ENCODE peak calls at places on chromosomes 12 and 14, in five cellular contexts. Y is astrocyte of the cerebellum, K is right atrium auricular region, U is heart right ventricle, F is tibial artery. J is an unnamed sample.
A peak's percentile ranks its signal among the peaks of the same experiment; 100 is the strongest.

GRCh38 chr12:40622246-40622838 is 69.9 kb upstream of the CNTN1 start:
- DNase-seq in Y (peak; percentile 44), K (peak; percentile 68), U (peak; percentile 16), F (peak; percentile 60), J (peak; percentile 19)

GRCh38 chr14:75562048-75562447 is 16.4 kb upstream of the FLVCR2 start:
- DNase-seq in Y (no peak), K (no peak), U (no peak), F (no peak), J (no peak)

GRCh38 chr12:95214466-95214865 is 2.8 kb downstream of the FGD6 start:
- DNase-seq in Y (no peak), K (no peak), U (no peak), F (no peak), J (no peak)

GRCh38 chr14:26276757-26277156 is 321.1 kb downstream of the NOVA1 start:
- DNase-seq in Y (no peak), K (no peak), U (no peak), F (no peak), J (no peak)

GRCh38 chr14:57834961-57835360 is 30.9 kb downstream of the SLC35F4 start:
- DNase-seq in Y (no peak), K (no peak), U (no peak), F (no peak), J (no peak)

GRCh38 chr14:104184506-104184905 is 46.1 kb downstream of the KIF26A start:
- DNase-seq in Y (no peak), K (no peak), U (no peak), F (no peak), J (no peak)

GRCh38 chr14:64279719-64280668 is 14.2 kb downstream of the ESR2 start:
- DNase-seq in Y (no peak), K (no peak), U (no peak), F (no peak), J (no peak)

GRCh38 chr14:92924247-92924646 is 1.3 kb downstream of the CHGA start:
- DNase-seq in Y (no peak), K (no peak), U (no peak), F (no peak), J (no peak)

GRCh38 chr12:68885381-68885780 is 47.6 kb downstream of the CPM start:
- DNase-seq in Y (no peak), K (no peak), U (no peak), F (no peak), J (no peak)

GRCh38 chr12:68899251-68899771 is 33.7 kb downstream of the CPM start:
- DNase-seq in Y (peak; percentile 88), K (no peak), U (no peak), F (peak; percentile 62), J (no peak)

GRCh38 chr14:36515105-36515593 is 4.9 kb downstream of the NKX2-1 start:
- DNase-seq in Y (no peak), K (no peak), U (no peak), F (no peak), J (no peak)

GRCh38 chr14:99916091-99916383 is 122.8 kb downstream of the EML1 start:
- DNase-seq in Y (no peak), K (no peak), U (no peak), F (no peak), J (no peak)

GRCh38 chr14:80954771-80955299 is 586 bp upstream of the TSHR start:
- DNase-seq in Y (peak; percentile 67), K (peak; percentile 82), U (peak; percentile 70), F (peak; percentile 78), J (no peak)

GRCh38 chr12:8953773-8954402 is 4.4 kb upstream of the M6PR start:
- DNase-seq in Y (no peak), K (no peak), U (peak; percentile 15), F (no peak), J (no peak)

GRCh38 chr12:121423253-121423652 is 23.3 kb downstream of the RNF34 start:
- DNase-seq in Y (no peak), K (no peak), U (no peak), F (no peak), J (no peak)

GRCh38 chr12:100842156-100842555 is 47.6 kb downstream of the ANO4 start:
- DNase-seq in Y (peak; percentile 74), K (no peak), U (no peak), F (no peak), J (no peak)

GRCh38 chr14:73633115-73633514 is 11.7 kb upstream of the DNAL1 start:
- DNase-seq in Y (no peak), K (no peak), U (no peak), F (no peak), J (no peak)

GRCh38 chr12:77924703-77925102 is 94.0 kb downstream of the NAV3 start:
- DNase-seq in Y (no peak), K (no peak), U (no peak), F (no peak), J (no peak)

GRCh38 chr14:100568998-100569733 is 18.1 kb downstream of the BEGAIN start:
- DNase-seq in Y (no peak), K (no peak), U (no peak), F (no peak), J (no peak)

GRCh38 chr12:128823216-128823915 is 392 bp downstream of the SLC15A4 start:
- DNase-seq in Y (no peak), K (no peak), U (peak; percentile 29), F (peak; percentile 43), J (no peak)

GRCh38 chr14:22513066-22513812 is 75.8 kb downstream of the DAD1 start:
- DNase-seq in Y (no peak), K (no peak), U (no peak), F (no peak), J (no peak)

GRCh38 chr14:99267871-99268775 is 3.9 kb downstream of the BCL11B start:
- DNase-seq in Y (no peak), K (no peak), U (no peak), F (no peak), J (no peak)

GRCh38 chr12:52976574-52977071 is 27.7 kb downstream of the KRT18 start:
- DNase-seq in Y (no peak), K (no peak), U (no peak), F (no peak), J (no peak)

GRCh38 chr12:49961993-49962764 is 507 bp downstream of the AQP5 start:
- DNase-seq in Y (no peak), K (no peak), U (no peak), F (no peak), J (no peak)

GRCh38 chr14:94027566-94028449 is 1.7 kb downstream of the OTUB2 start:
- DNase-seq in Y (no peak), K (no peak), U (no peak), F (no peak), J (no peak)

GRCh38 chr12:97493729-97494128 is 31.1 kb downstream of the RMST start:
- DNase-seq in Y (no peak), K (no peak), U (no peak), F (no peak), J (no peak)

GRCh38 chr12:57118711-57119271 is 7.6 kb upstream of the STAT6 start:
- DNase-seq in Y (no peak), K (no peak), U (no peak), F (no peak), J (no peak)

GRCh38 chr14:56474419-56475022 is 105.1 kb upstream of the TMEM260 start:
- DNase-seq in Y (peak; percentile 28), K (no peak), U (no peak), F (no peak), J (no peak)

GRCh38 chr12:71477046-71477445 is 37.4 kb downstream of the LGR5 start:
- DNase-seq in Y (no peak), K (no peak), U (no peak), F (no peak), J (no peak)

GRCh38 chr14:55691659-55692058 is 111.7 kb downstream of the KTN1 start:
- DNase-seq in Y (no peak), K (no peak), U (no peak), F (no peak), J (no peak)

GRCh38 chr14:70013269-70013873 is 134.2 kb downstream of the SMOC1 start:
- DNase-seq in Y (no peak), K (no peak), U (no peak), F (no peak), J (no peak)

GRCh38 chr14:100822921-100823320 is 3.0 kb upstream of the MEG3 start:
- DNase-seq in Y (no peak), K (no peak), U (no peak), F (no peak), J (no peak)

DNA sequence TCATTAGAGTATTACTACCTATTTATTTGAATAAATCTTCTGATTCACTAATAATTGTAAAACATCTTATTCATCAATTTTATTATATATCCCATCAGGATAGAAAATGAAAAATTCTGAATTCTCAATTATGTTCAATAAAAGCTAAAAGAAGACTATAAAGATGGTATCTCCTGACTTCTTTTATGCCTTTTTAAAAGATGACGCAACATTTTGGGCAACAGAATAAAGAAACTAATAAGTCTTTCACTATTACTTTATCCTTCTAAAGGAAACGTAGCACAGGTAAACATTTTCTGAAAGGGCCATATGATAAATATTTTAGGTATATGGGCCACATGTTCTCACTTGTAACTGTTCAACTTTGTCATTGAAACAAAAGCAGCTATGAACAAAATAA is 10.1 kb upstream of the ATXN7L3B start:
- DNase-seq in Y (no peak), K (no peak), U (no peak), F (no peak), J (no peak)
- H3K4me3 ChIP-seq in Y (no peak overlapping the region), K (no peak overlapping the region), U (no peak overlapping the region), F (no peak overlapping the region), J (no peak overlapping the region)

DNA sequence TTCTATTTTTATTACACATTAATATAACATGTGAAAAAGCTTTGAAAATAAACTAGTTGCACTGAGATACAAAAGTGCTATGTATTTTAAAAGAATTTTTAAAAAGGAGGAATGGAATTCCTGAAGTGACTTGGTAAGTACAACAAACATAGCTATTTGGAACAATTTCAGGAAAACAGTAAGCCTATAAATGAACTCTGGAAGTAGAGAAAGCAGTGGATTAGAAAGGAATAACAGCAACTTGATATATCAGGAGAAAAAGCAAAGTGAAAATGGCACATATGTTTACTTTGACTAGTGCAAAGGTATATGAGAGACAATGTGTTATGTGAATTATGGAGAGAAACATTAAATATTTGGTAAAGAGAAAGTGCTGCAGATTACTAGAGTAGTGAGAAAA is 811.7 kb downstream of the C12orf50 start:
- DNase-seq in Y (no peak), K (no peak), U (no peak), F (no peak), J (no peak)
- TF ChIP-seq CTCF in Y (no peak), K (no peak), U (no peak), F (no peak), J (no peak)

DNA sequence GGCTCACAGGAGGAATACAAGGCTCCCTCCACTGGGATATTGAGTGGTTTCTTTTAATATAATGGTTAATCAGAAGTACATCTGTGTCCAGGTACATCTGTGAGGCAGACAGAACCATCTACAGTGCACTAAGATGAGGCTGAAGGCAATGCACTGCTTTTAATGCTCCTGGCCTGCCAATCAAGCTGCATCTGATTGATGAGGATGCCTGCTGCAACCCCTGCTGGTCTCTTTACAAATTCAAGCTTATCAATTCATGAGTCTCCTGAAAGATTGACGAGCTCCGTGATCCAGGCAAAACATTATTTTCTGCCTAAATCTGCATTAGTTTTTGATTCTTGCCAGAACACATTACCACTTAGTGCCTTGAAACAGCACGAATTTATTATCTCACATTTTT is 1139.1 kb downstream of the AACS start:
- DNase-seq in Y (no peak), K (no peak), U (no peak), F (no peak), J (no peak)
- H3K4me3 ChIP-seq in Y (no peak overlapping the region), K (no peak overlapping the region), U (no peak overlapping the region), F (no peak overlapping the region), J (no peak overlapping the region)

DNA sequence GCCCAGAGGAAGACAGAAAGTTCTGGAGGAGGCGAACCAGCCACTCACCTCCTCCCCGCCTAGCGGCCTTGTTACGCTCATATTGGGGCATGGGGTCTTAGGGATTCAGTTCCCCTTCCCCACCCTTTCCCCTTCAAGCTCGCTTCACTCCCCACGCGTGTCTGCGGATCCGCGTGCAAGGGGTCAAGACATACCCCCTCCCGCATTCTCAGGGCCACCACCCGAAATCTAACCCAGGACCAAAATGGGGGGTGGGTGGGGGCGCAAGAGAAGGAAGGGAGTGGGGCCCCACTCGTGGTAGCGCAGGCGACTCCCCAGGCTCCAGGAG is 576 bp upstream of the RFX4 start:
- DNase-seq in Y (no peak), K (no peak), U (no peak), F (no peak), J (no peak)
- TF ChIP-seq CTCF in Y (no peak), K (no peak), U (no peak), F (no peak), J (no peak)